ENCODE peak calls at places on chromosomes 4 and X, in eight cellular contexts. O, W, Y, A, F, L, J and Z are unnamed samples.

GRCh38 chr4:77859256-77859655 is 3.4 kb upstream of the MRPL1 start:
- DNase-seq in O (no peak), W (no peak), Y (no peak), A (no peak), F (no peak), L (no peak), J (no peak), Z (no peak)

GRCh38 chr4:152011469-152011868 is 250.7 kb upstream of the GATB start:
- DNase-seq in O (no peak), W (no peak), Y (no peak), A (no peak), F (no peak), L (no peak), J (no peak), Z (no peak)

GRCh38 chrX:43065978-43066377 is 288.0 kb upstream of the PPP1R2C start:
- DNase-seq in O (no peak), W (no peak), Y (no peak), A (peak), F (no peak), L (no peak), J (no peak), Z (no peak)

GRCh38 chrX:67546496-67547423 is 2.9 kb downstream of the AR start:
- DNase-seq in O (no peak), W (no peak), Y (no peak), A (no peak), F (no peak), L (peak), J (no peak), Z (no peak)

GRCh38 chr4:80592950-80593349 is 257.4 kb downstream of the CFAP299 start:
- DNase-seq in O (peak), W (no peak), Y (no peak), A (no peak), F (no peak), L (no peak), J (peak), Z (no peak)

GRCh38 chr4:37760840-37761239 is 65.6 kb upstream of the PGM2 start:
- DNase-seq in O (no peak), W (peak), Y (no peak), A (no peak), F (no peak), L (no peak), J (peak), Z (no peak)

GRCh38 chr4:151417164-151417571 is 8.2 kb downstream of the FHIP1A start:
- DNase-seq in O (no peak), W (no peak), Y (no peak), A (no peak), F (no peak), L (no peak), J (peak), Z (no peak)

GRCh38 chrX:119402588-119402987 is 3.5 kb downstream of the SLC25A43 start:
- DNase-seq in O (no peak), W (peak), Y (no peak), A (no peak), F (no peak), L (no peak), J (no peak), Z (no peak)

GRCh38 chr4:93776386-93777080 is 52.0 kb upstream of the ATOH1 start:
- DNase-seq in O (no peak), W (no peak), Y (no peak), A (no peak), F (no peak), L (no peak), J (peak), Z (no peak)

GRCh38 chrX:15674514-15674898 is 9.9 kb upstream of the CLTRN start:
- DNase-seq in O (peak), W (peak), Y (peak), A (peak), F (peak), L (peak), J (peak), Z (peak)

GRCh38 chr4:83731609-83732008 is 195.7 kb downstream of the GPAT3 start:
- DNase-seq in O (no peak), W (no peak), Y (no peak), A (no peak), F (no peak), L (no peak), J (peak), Z (no peak)

GRCh38 chr4:71669291-71669690 is 114.6 kb downstream of the GC start:
- DNase-seq in O (no peak), W (no peak), Y (no peak), A (no peak), F (no peak), L (no peak), J (no peak), Z (no peak)

GRCh38 chrX:30156880-30157560 is 58.3 kb upstream of the MAGEB2 start:
- DNase-seq in O (no peak), W (no peak), Y (no peak), A (no peak), F (no peak), L (no peak), J (peak), Z (no peak)

GRCh38 chr4:68576272-68577100 is at the start of gene UGT2B17:
- DNase-seq in O (peak), W (no peak), Y (no peak), A (no peak), F (no peak), L (no peak), J (no peak), Z (no peak)

GRCh38 chr4:3462790-3463415 is at the start of gene DOK7:
- DNase-seq in O (no peak), W (no peak), Y (no peak), A (peak), F (no peak), L (peak), J (no peak), Z (no peak)

GRCh38 chr4:174672276-174672675 is 150.0 kb upstream of the HPGD start:
- DNase-seq in O (no peak), W (no peak), Y (no peak), A (no peak), F (no peak), L (no peak), J (peak), Z (no peak)

GRCh38 chr4:36026348-36026747 is 218.0 kb downstream of the ARAP2 start:
- DNase-seq in O (no peak), W (no peak), Y (no peak), A (no peak), F (no peak), L (no peak), J (no peak), Z (no peak)

GRCh38 chr4:53748328-53748772 is 157.1 kb upstream of the LNX1 start:
- DNase-seq in O (peak), W (no peak), Y (no peak), A (no peak), F (peak), L (no peak), J (peak), Z (no peak)

GRCh38 chr4:114807759-114808404 is 209.3 kb downstream of the UGT8 start:
- DNase-seq in O (peak), W (peak), Y (no peak), A (peak), F (peak), L (no peak), J (peak), Z (no peak)

GRCh38 chrX:42420431-42420830 is 357.5 kb downstream of the PPP1R2C start:
- DNase-seq in O (no peak), W (no peak), Y (no peak), A (no peak), F (no peak), L (no peak), J (no peak), Z (no peak)

GRCh38 chr4:54657556-54658313 is at the start of gene KIT:
- DNase-seq in O (peak), W (peak), Y (no peak), A (peak), F (no peak), L (no peak), J (peak), Z (peak)

GRCh38 chr4:159193256-159193655 is 90.4 kb downstream of the RAPGEF2 start:
- DNase-seq in O (no peak), W (no peak), Y (no peak), A (no peak), F (no peak), L (no peak), J (no peak), Z (no peak)

GRCh38 chrX:1102786-1103185 is 109.7 kb downstream of the CRLF2 start:
- DNase-seq in O (no peak), W (no peak), Y (no peak), A (no peak), F (no peak), L (no peak), J (no peak), Z (no peak)

GRCh38 chrX:119067023-119067739 is 5.6 kb upstream of the CT47C1 start:
- DNase-seq in O (peak), W (peak), Y (no peak), A (peak), F (peak), L (no peak), J (peak), Z (peak)

GRCh38 chr4:64539234-64539849 is 130.1 kb upstream of the TECRL start:
- DNase-seq in O (peak), W (peak), Y (no peak), A (peak), F (no peak), L (no peak), J (peak), Z (peak)

GRCh38 chr4:7198440-7199128 is 6.2 kb downstream of the SORCS2 start:
- DNase-seq in O (no peak), W (no peak), Y (no peak), A (no peak), F (no peak), L (no peak), J (no peak), Z (no peak)

GRCh38 chrX:11886745-11887144 is 128.7 kb downstream of the MSL3 start:
- DNase-seq in O (no peak), W (no peak), Y (no peak), A (no peak), F (no peak), L (no peak), J (peak), Z (no peak)

GRCh38 chr4:47469951-47470350 is 6.4 kb upstream of the COMMD8 start:
- DNase-seq in O (no peak), W (no peak), Y (no peak), A (no peak), F (no peak), L (no peak), J (peak), Z (no peak)

GRCh38 chr4:176013466-176014247 is 52.0 kb upstream of the WDR17 start:
- DNase-seq in O (no peak), W (peak), Y (no peak), A (no peak), F (no peak), L (no peak), J (no peak), Z (no peak)

GRCh38 chrX:153662266-153662665 is 11.3 kb downstream of the PNCK start:
- DNase-seq in O (peak), W (peak), Y (no peak), A (peak), F (peak), L (peak), J (peak), Z (no peak)

GRCh38 chr4:15077969-15078368 is 75.7 kb downstream of the CPEB2 start:
- DNase-seq in O (no peak), W (peak), Y (no peak), A (no peak), F (no peak), L (no peak), J (peak), Z (no peak)

GRCh38 chr4:101555341-101555880 is 208.1 kb upstream of the PPP3CA start:
- DNase-seq in O (no peak), W (no peak), Y (no peak), A (no peak), F (no peak), L (no peak), J (no peak), Z (no peak)
- TF ChIP-seq CTCF in O (no peak), W (no peak), Y (no peak), A (no peak), F (no peak), L (no peak), J (no peak), Z (no peak)

DNA sequence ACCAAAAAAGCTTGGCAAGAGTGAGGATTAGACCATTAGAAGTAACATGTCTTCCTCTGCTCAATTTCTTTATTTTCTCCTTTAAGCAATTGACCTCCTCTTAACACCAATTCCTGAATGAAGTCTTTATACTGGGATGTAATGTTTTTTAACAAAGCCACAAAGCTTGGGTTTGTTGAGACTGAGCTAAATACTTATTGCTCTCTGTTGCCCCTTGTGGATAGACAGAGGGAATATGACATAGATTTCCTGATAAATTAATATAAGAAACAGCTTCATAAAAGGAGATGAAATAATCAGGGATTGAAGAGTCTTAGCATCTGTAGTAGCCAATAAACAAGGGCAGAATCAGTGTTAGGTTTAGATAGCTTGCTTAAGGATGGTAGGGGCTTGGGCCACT is 57.6 kb downstream of the CCDC160 start:
- DNase-seq in O (no peak), W (no peak), Y (no peak), A (peak), F (no peak), L (no peak), J (peak), Z (no peak)
- TF ChIP-seq CTCF in O (no peak), W (no peak), Y (no peak), A (no peak), F (no peak), L (no peak), J (peak), Z (peak)

GRCh38 chr4:42302348-42302747 is 94.9 kb upstream of the SHISA3 start:
- DNase-seq in O (no peak), W (peak), Y (no peak), A (peak), F (no peak), L (no peak), J (peak), Z (peak)
- TF ChIP-seq CTCF in O (peak), W (no peak), Y (no peak), A (peak), F (no peak), L (no peak), J (peak), Z (peak)

DNA sequence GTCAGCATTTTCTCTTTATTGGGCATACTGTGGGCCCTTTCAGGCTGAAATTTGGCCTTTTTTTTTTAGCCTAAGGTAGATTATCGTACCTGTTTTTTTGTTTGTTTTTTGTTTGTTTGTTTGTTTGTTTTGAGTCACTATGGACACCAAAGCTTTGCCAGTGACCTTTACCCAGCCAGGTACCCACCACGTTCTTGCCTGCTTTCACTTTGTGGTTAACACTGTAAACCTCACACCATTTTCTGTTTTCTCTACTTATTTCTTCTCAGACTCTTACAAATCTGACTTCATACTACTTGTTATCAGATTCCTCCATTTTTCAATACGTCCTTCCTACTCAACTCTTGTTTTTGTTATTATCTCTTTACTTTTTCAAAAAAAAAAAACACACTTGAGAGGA is 81.5 kb downstream of the ZNF674 start:
- DNase-seq in O (no peak), W (no peak), Y (no peak), A (no peak), F (no peak), L (no peak), J (no peak), Z (no peak)
- TF ChIP-seq CTCF in O (no peak), W (no peak), Y (no peak), A (no peak), F (no peak), L (no peak), J (no peak), Z (no peak)

GRCh38 chrX:47649781-47650163 is 591 bp downstream of the ELK1 start:
- DNase-seq in O (no peak), W (no peak), Y (no peak), A (no peak), F (no peak), L (no peak), J (no peak), Z (no peak)

GRCh38 chrX:47649302-47649701 is 1.1 kb downstream of the ELK1 start:
- DNase-seq in O (no peak), W (no peak), Y (no peak), A (no peak), F (no peak), L (no peak), J (no peak), Z (no peak)

GRCh38 chrX:47648376-47648775 is 2.0 kb downstream of the ELK1 start:
- DNase-seq in O (no peak), W (no peak), Y (no peak), A (no peak), F (no peak), L (no peak), J (peak), Z (no peak)

GRCh38 chrX:47651043-47651905 is 911 bp upstream of the ELK1 start:
- DNase-seq in O (no peak), W (no peak), Y (no peak), A (no peak), F (no peak), L (no peak), J (no peak), Z (no peak)

DNA sequence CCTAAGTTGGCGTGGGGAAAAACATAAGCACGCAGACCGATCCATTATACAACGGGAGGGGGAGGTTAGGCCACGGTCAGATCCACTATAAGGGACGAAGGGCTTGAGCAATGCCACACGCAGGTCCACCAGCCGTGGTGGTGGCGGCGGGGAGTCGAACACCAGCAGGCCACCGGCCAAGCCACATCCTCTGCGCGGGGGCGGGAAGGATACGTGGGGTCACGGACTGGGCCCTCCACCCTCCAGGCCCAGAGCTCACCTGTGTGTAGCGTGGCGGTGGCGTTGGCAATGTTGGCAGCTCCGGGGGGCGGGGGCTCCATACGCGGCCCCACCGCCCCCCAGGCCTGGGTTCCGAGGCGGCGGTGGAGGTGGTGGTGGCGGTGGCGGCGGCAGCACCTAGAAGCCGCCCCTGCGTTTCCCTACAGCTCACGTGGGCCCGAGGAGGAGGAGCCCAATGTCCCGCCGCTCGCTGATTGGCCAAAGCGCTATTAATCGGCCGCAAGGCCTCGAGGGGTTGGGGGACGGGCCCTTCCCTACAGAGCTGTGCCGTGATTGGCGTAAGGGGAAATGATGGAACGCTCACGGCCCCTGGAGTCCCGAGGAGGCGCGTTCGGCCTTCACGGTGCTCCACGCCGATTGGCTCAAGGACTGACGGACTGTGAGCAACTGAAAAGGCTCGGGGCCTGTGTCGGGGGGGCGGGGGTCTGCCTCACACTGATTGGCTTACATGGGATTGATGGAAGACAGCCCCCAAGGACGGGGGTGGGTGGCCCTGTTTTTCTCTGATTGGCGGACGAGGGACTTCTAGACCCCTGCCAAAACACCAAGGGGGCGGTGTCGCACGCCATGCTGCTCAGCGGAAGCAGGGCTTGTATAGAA is at the start of gene ELK1:
- DNase-seq in O (peak), W (peak), Y (peak), A (peak), F (peak), L (peak), J (peak), Z (peak)
- TF ChIP-seq CTCF in O (peak), W (no peak), Y (no peak), A (no peak), F (no peak), L (no peak), J (no peak), Z (no peak)

GRCh38 chr4:101597204-101597603 is 193.3 kb upstream of the BANK1 start:
- DNase-seq in O (peak), W (peak), Y (no peak), A (no peak), F (no peak), L (no peak), J (no peak), Z (no peak)
- TF ChIP-seq CTCF in O (no peak), W (peak), Y (no peak), A (peak), F (peak), L (no peak), J (peak), Z (peak)

GRCh38 chrX:24169211-24169610 is 19.7 kb downstream of the ZFX start:
- DNase-seq in O (peak), W (peak), Y (no peak), A (no peak), F (no peak), L (no peak), J (no peak), Z (no peak)

GRCh38 chrX:24175276-24175675 is 25.7 kb downstream of the ZFX start:
- DNase-seq in O (no peak), W (no peak), Y (no peak), A (no peak), F (no peak), L (no peak), J (no peak), Z (no peak)

GRCh38 chrX:24178441-24178840 is 28.9 kb downstream of the ZFX start:
- DNase-seq in O (no peak), W (no peak), Y (no peak), A (no peak), F (no peak), L (no peak), J (no peak), Z (no peak)

GRCh38 chrX:24168807-24169206 is 19.3 kb downstream of the ZFX start:
- DNase-seq in O (peak), W (no peak), Y (no peak), A (no peak), F (no peak), L (no peak), J (no peak), Z (no peak)

DNA sequence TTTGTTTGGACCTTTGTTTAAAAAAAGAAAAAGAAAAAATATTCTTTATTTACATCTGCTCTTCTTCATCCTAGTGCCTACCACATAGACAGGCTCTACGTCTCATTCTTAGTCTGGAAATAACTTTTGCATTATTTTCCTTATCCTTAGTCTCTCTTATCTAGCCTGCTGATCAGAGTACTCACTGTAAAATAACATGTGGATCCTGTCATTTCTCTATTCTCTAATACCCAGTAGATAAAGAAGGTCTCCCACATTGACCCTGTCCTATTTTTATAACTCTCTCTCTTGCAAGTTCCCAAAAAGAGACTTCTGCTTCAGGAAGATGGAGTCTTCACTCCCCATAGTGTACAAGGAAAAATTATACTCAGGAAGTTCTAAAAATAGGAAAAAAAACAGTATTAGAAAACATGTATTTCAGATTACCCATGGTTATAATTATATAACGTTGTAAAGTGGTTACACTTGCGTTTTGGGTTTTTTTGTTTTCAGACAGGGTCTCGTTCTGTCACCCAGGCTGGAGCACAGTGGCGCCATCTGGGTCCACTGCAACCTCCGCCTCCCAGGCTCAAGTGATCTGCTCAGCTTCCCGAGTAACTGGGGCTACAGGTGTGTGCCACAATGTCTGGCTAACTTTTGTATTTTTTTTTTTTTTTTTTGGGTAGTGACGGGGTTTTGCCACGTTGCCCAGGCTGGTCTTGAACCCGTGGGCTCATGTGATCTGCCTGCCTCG is 23.8 kb downstream of the ZFX start:
- DNase-seq in O (no peak), W (no peak), Y (no peak), A (no peak), F (no peak), L (no peak), J (no peak), Z (no peak)
- TF ChIP-seq CTCF in O (no peak), W (no peak), Y (no peak), A (no peak), F (no peak), L (no peak), J (no peak), Z (no peak)

GRCh38 chr4:72931346-72931745 is 138.2 kb downstream of the COX18 start:
- DNase-seq in O (no peak), W (no peak), Y (no peak), A (no peak), F (no peak), L (no peak), J (no peak), Z (no peak)
- TF ChIP-seq CTCF in O (no peak), W (no peak), Y (no peak), A (no peak), F (no peak), L (no peak), J (no peak), Z (no peak)